ENCODE peak calls at places on chromosomes 6 and 20, in seven cellular contexts. K is NCI-H748 treated with DMSO at 0.1 percent for 48 hours; B is hepatocyte; S is GM13977; C is nephron progenitor cell; N is EL; G is stimulated activated CD8-positive, alpha-beta memory T cell treated with anti-CD3 and anti-CD28 coated beads, Interleukin-12 subunit alpha, Interleukin-12 subunit beta, amount 100 ng/mL, for 4 hours. O is an unnamed sample.

GRCh38 chr20:46558511-46558959 is 8.1 kb upstream of the OCSTAMP start:
- DNase-seq in K (no peak), B (peak; percentile 72), S (no peak), C (no peak), N (peak; percentile 90), G (no peak), O (peak; percentile 56)

GRCh38 chr6:103105686-103106085 is 1712.2 kb downstream of the GRIK2 start:
- DNase-seq in K (no peak), B (no peak), S (no peak), C (no peak), N (no peak), G (no peak), O (no peak)

GRCh38 chr20:34240121-34240520 is 1.1 kb upstream of the ASIP start:
- DNase-seq in K (no peak), B (no peak), S (no peak), C (no peak), N (no peak), G (no peak), O (no peak)

GRCh38 chr20:59645761-59646171 is 41.4 kb downstream of the PHACTR3 start:
- DNase-seq in K (no peak), B (no peak), S (no peak), C (no peak), N (no peak), G (no peak), O (no peak)

GRCh38 chr6:37134622-37135191 is 35.2 kb upstream of the PIM1 start:
- DNase-seq in K (no peak), B (peak; percentile 71), S (no peak), C (no peak), N (peak; percentile 99), G (no peak), O (no peak)

GRCh38 chr6:104788400-104788799 is 71.3 kb downstream of the HACE1 start:
- DNase-seq in K (no peak), B (no peak), S (no peak), C (no peak), N (peak; percentile 21), G (no peak), O (no peak)

GRCh38 chr6:108874470-108875160 is 26.4 kb downstream of the ARMC2 start:
- DNase-seq in K (no peak), B (peak; percentile 32), S (peak; percentile 65), C (no peak), N (peak; percentile 25), G (no peak), O (no peak)

GRCh38 chr6:160391419-160392116 is 43.4 kb downstream of the SLC22A3 start:
- DNase-seq in K (no peak), B (peak; percentile 85), S (no peak), C (no peak), N (peak; percentile 36), G (no peak), O (no peak)

GRCh38 chr6:10586302-10586701 is 65.2 kb downstream of the GCNT2 start:
- DNase-seq in K (no peak), B (no peak), S (no peak), C (no peak), N (no peak), G (no peak), O (no peak)

GRCh38 chr6:56807992-56808342 is 146.9 kb upstream of the BEND6 start:
- DNase-seq in K (no peak), B (peak; percentile 31), S (no peak), C (no peak), N (no peak), G (no peak), O (no peak)

GRCh38 chr6:62057300-62057699 is 228.7 kb downstream of the KHDRBS2 start:
- DNase-seq in K (no peak), B (no peak), S (no peak), C (no peak), N (no peak), G (no peak), O (no peak)

GRCh38 chr20:25499031-25499430 is 86.3 kb downstream of the NINL start:
- DNase-seq in K (no peak), B (no peak), S (no peak), C (no peak), N (no peak), G (no peak), O (no peak)

GRCh38 chr20:58875541-58876134 is 23.1 kb downstream of the GNAS start:
- DNase-seq in K (no peak), B (no peak), S (no peak), C (no peak), N (peak; percentile 84), G (no peak), O (no peak)

GRCh38 chr6:107293421-107293820 is 165.9 kb downstream of the PDSS2 start:
- DNase-seq in K (no peak), B (no peak), S (no peak), C (no peak), N (no peak), G (no peak), O (no peak)

GRCh38 chr6:124026645-124027044 is 223.0 kb downstream of the NKAIN2 start:
- DNase-seq in K (no peak), B (no peak), S (no peak), C (no peak), N (no peak), G (no peak), O (no peak)

GRCh38 chr6:158131926-158132325 is 36.1 kb downstream of the SERAC1 start:
- DNase-seq in K (no peak), B (peak; percentile 35), S (peak; percentile 38), C (no peak), N (peak; percentile 38), G (no peak), O (no peak)

GRCh38 chr20:38345643-38346042 is 639 bp upstream of the LBP start:
- DNase-seq in K (no peak), B (no peak), S (no peak), C (no peak), N (no peak), G (no peak), O (no peak)

GRCh38 chr6:11174245-11174616 is 58.2 kb downstream of the NEDD9 start:
- DNase-seq in K (no peak), B (no peak), S (no peak), C (no peak), N (no peak), G (no peak), O (no peak)

GRCh38 chr20:10239954-10240353 is 21.3 kb downstream of the SNAP25 start:
- DNase-seq in K (no peak), B (peak; percentile 43), S (no peak), C (no peak), N (peak; percentile 50), G (no peak), O (peak; percentile 83)

GRCh38 chr20:53032021-53033001 is 60.2 kb downstream of the TSHZ2 start:
- DNase-seq in K (no peak), B (peak; percentile 52), S (no peak), C (no peak), N (no peak), G (no peak), O (no peak)

GRCh38 chr20:57559658-57560553 is 1.0 kb upstream of the PCK1 start:
- DNase-seq in K (no peak), B (no peak), S (no peak), C (no peak), N (no peak), G (no peak), O (no peak)

GRCh38 chr6:11171952-11172351 is 60.4 kb upstream of the ERVFRD-1 start:
- DNase-seq in K (no peak), B (no peak), S (no peak), C (no peak), N (no peak), G (no peak), O (no peak)

GRCh38 chr6:108187519-108187918 is 21.7 kb downstream of the NR2E1 start:
- DNase-seq in K (no peak), B (no peak), S (no peak), C (no peak), N (no peak), G (no peak), O (no peak)